ENCODE peak calls at places on chromosomes 7 and 10, in seven cellular contexts. One of them, this sample, is unnamed.
A peak's percentile ranks its signal among the peaks of the same experiment; 100 is the strongest.

GRCh38 chr10:77833225-77833624 is 93.3 kb downstream of the DLG5 start:
- DNase-seq in Caki2: no peak
- DNase-seq in GM12892: no peak
- DNase-seq in uterus: no peak
- DNase-seq in SK-N-MC: no peak
- DNase-seq in hypothalamus: no peak
- DNase-seq in gastrocnemius medialis: no peak
- DNase-seq in this sample: no peak

GRCh38 chr7:137987968-137988367 is 13.9 kb downstream of the CREB3L2 start:
- DNase-seq in uterus: no peak
- DNase-seq in hypothalamus: no peak
- DNase-seq in SK-N-MC: no peak
- DNase-seq in GM12892: no peak
- DNase-seq in gastrocnemius medialis: no peak
- DNase-seq in Caki2: no peak
- DNase-seq in this sample: no peak

GRCh38 chr7:97004931-97005763 is at the start of gene DLX6:
- DNase-seq in SK-N-MC: no peak
- DNase-seq in Caki2: peak; percentile 79
- DNase-seq in GM12892: no peak
- DNase-seq in hypothalamus: peak; percentile 51
- DNase-seq in gastrocnemius medialis: no peak
- DNase-seq in uterus: peak; percentile 40
- DNase-seq in this sample: peak; percentile 96

GRCh38 chr7:140168816-140169215 is 8.0 kb downstream of the KDM7A start:
- DNase-seq in gastrocnemius medialis: no peak
- DNase-seq in Caki2: no peak
- DNase-seq in GM12892: no peak
- DNase-seq in hypothalamus: no peak
- DNase-seq in uterus: no peak
- DNase-seq in SK-N-MC: no peak
- DNase-seq in this sample: no peak

GRCh38 chr10:68604441-68604840 is 44.3 kb downstream of the TET1 start:
- DNase-seq in GM12892: no peak
- DNase-seq in Caki2: no peak
- DNase-seq in gastrocnemius medialis: no peak
- DNase-seq in hypothalamus: no peak
- DNase-seq in uterus: no peak
- DNase-seq in SK-N-MC: no peak
- DNase-seq in this sample: no peak

GRCh38 chr7:36644625-36645422 is 79.5 kb downstream of the AOAH start:
- DNase-seq in SK-N-MC: no peak
- DNase-seq in gastrocnemius medialis: no peak
- DNase-seq in GM12892: no peak
- DNase-seq in Caki2: no peak
- DNase-seq in hypothalamus: no peak
- DNase-seq in uterus: no peak
- DNase-seq in this sample: peak; percentile 45

GRCh38 chr7:19619122-19619521 is 89.7 kb downstream of the POLR1F start:
- DNase-seq in Caki2: no peak
- DNase-seq in hypothalamus: no peak
- DNase-seq in SK-N-MC: no peak
- DNase-seq in uterus: no peak
- DNase-seq in gastrocnemius medialis: no peak
- DNase-seq in GM12892: no peak
- DNase-seq in this sample: no peak

GRCh38 chr7:24216576-24217116 is 67.3 kb upstream of the NPY start:
- DNase-seq in hypothalamus: no peak
- DNase-seq in Caki2: no peak
- DNase-seq in uterus: no peak
- DNase-seq in GM12892: no peak
- DNase-seq in gastrocnemius medialis: no peak
- DNase-seq in SK-N-MC: no peak
- DNase-seq in this sample: no peak

GRCh38 chr7:140484951-140485350 is 5.6 kb upstream of the MKRN1 start:
- DNase-seq in uterus: no peak
- DNase-seq in SK-N-MC: no peak
- DNase-seq in gastrocnemius medialis: no peak
- DNase-seq in Caki2: no peak
- DNase-seq in GM12892: no peak
- DNase-seq in hypothalamus: no peak
- DNase-seq in this sample: no peak

GRCh38 chr7:41910916-41911315 is 208.0 kb upstream of the INHBA start:
- DNase-seq in Caki2: peak; percentile 77
- DNase-seq in SK-N-MC: no peak
- DNase-seq in gastrocnemius medialis: no peak
- DNase-seq in hypothalamus: no peak
- DNase-seq in uterus: no peak
- DNase-seq in GM12892: no peak
- DNase-seq in this sample: no peak

GRCh38 chr10:50560370-50560769 is 63.4 kb downstream of the SGMS1 start:
- DNase-seq in hypothalamus: no peak
- DNase-seq in Caki2: no peak
- DNase-seq in gastrocnemius medialis: no peak
- DNase-seq in SK-N-MC: no peak
- DNase-seq in uterus: no peak
- DNase-seq in GM12892: no peak
- DNase-seq in this sample: no peak

GRCh38 chr7:101564778-101565211 is 64.3 kb downstream of the MYL10 start:
- DNase-seq in SK-N-MC: no peak
- DNase-seq in GM12892: no peak
- DNase-seq in gastrocnemius medialis: no peak
- DNase-seq in Caki2: peak; percentile 73
- DNase-seq in uterus: no peak
- DNase-seq in hypothalamus: no peak
- DNase-seq in this sample: peak; percentile 84

GRCh38 chr7:17421941-17422340 is 123.5 kb downstream of the AHR start:
- DNase-seq in GM12892: no peak
- DNase-seq in Caki2: no peak
- DNase-seq in gastrocnemius medialis: no peak
- DNase-seq in hypothalamus: no peak
- DNase-seq in uterus: no peak
- DNase-seq in SK-N-MC: no peak
- DNase-seq in this sample: no peak

GRCh38 chr7:101134399-101134980 is 7.6 kb downstream of the SERPINE1 start:
- DNase-seq in hypothalamus: no peak
- DNase-seq in gastrocnemius medialis: no peak
- DNase-seq in Caki2: no peak
- DNase-seq in SK-N-MC: peak; percentile 35
- DNase-seq in uterus: no peak
- DNase-seq in GM12892: no peak
- DNase-seq in this sample: no peak

GRCh38 chr10:110411047-110411410 is 86.7 kb upstream of the DUSP5 start:
- DNase-seq in uterus: peak; percentile 59
- DNase-seq in Caki2: peak; percentile 80
- DNase-seq in GM12892: no peak
- DNase-seq in gastrocnemius medialis: no peak
- DNase-seq in hypothalamus: no peak
- DNase-seq in SK-N-MC: no peak
- DNase-seq in this sample: no peak

GRCh38 chr10:119253433-119254174 is 46.2 kb downstream of the GRK5 start:
- DNase-seq in GM12892: no peak
- DNase-seq in uterus: peak; percentile 89
- DNase-seq in hypothalamus: no peak
- DNase-seq in SK-N-MC: no peak
- DNase-seq in gastrocnemius medialis: peak; percentile 71
- DNase-seq in Caki2: peak; percentile 77
- DNase-seq in this sample: peak; percentile 94

GRCh38 chr7:45000096-45001032 is at the start of gene CCM2:
- DNase-seq in hypothalamus: no peak
- DNase-seq in Caki2: peak; percentile 22
- DNase-seq in GM12892: no peak
- DNase-seq in uterus: peak; percentile 50
- DNase-seq in SK-N-MC: no peak
- DNase-seq in gastrocnemius medialis: peak; percentile 34
- DNase-seq in this sample: peak; percentile 53

GRCh38 chr7:75611557-75612178 is 119.5 kb downstream of the SPDYE5 start:
- DNase-seq in SK-N-MC: no peak
- DNase-seq in gastrocnemius medialis: peak; percentile 61
- DNase-seq in uterus: peak; percentile 69
- DNase-seq in hypothalamus: peak; percentile 91
- DNase-seq in GM12892: no peak
- DNase-seq in Caki2: peak; percentile 90
- DNase-seq in this sample: peak; percentile 86

GRCh38 chr7:74092964-74093339 is 9.3 kb downstream of the LIMK1 start:
- DNase-seq in SK-N-MC: no peak
- DNase-seq in Caki2: no peak
- DNase-seq in uterus: peak; percentile 42
- DNase-seq in gastrocnemius medialis: peak; percentile 54
- DNase-seq in hypothalamus: peak; percentile 10
- DNase-seq in GM12892: peak; percentile 80
- DNase-seq in this sample: no peak

GRCh38 chr10:102408728-102409603 is 9.6 kb downstream of the PSD start:
- DNase-seq in uterus: peak; percentile 84
- DNase-seq in GM12892: peak; percentile 60
- DNase-seq in Caki2: peak; percentile 21
- DNase-seq in gastrocnemius medialis: no peak
- DNase-seq in SK-N-MC: no peak
- DNase-seq in hypothalamus: peak; percentile 43
- DNase-seq in this sample: no peak

GRCh38 chr10:25232229-25232628 is 57.4 kb downstream of the GPR158 start:
- DNase-seq in SK-N-MC: no peak
- DNase-seq in hypothalamus: no peak
- DNase-seq in Caki2: no peak
- DNase-seq in gastrocnemius medialis: no peak
- DNase-seq in GM12892: no peak
- DNase-seq in uterus: no peak
- DNase-seq in this sample: no peak

GRCh38 chr7:150986099-150986512 is 4.7 kb upstream of the NOS3 start:
- DNase-seq in gastrocnemius medialis: no peak
- DNase-seq in hypothalamus: no peak
- DNase-seq in uterus: peak; percentile 62
- DNase-seq in GM12892: no peak
- DNase-seq in Caki2: no peak
- DNase-seq in SK-N-MC: no peak
- DNase-seq in this sample: peak; percentile 84

GRCh38 chr7:32161708-32162107 is 91.5 kb upstream of the PDE1C start:
- DNase-seq in GM12892: no peak
- DNase-seq in gastrocnemius medialis: no peak
- DNase-seq in uterus: no peak
- DNase-seq in hypothalamus: no peak
- DNase-seq in SK-N-MC: no peak
- DNase-seq in Caki2: no peak
- DNase-seq in this sample: no peak

GRCh38 chr7:74709880-74710671 is 52.6 kb downstream of the GTF2I start:
- DNase-seq in GM12892: no peak
- DNase-seq in SK-N-MC: no peak
- DNase-seq in Caki2: no peak
- DNase-seq in hypothalamus: no peak
- DNase-seq in gastrocnemius medialis: no peak
- DNase-seq in uterus: no peak
- DNase-seq in this sample: no peak

GRCh38 chr7:159030490-159031134 is 114.1 kb downstream of the VIPR2 start:
- DNase-seq in Caki2: no peak
- DNase-seq in uterus: peak; percentile 52
- DNase-seq in gastrocnemius medialis: peak; percentile 57
- DNase-seq in SK-N-MC: no peak
- DNase-seq in hypothalamus: no peak
- DNase-seq in GM12892: no peak
- DNase-seq in this sample: peak; percentile 82

GRCh38 chr10:119536508-119536837 is 6.0 kb downstream of the RGS10 start:
- DNase-seq in GM12892: no peak
- DNase-seq in Caki2: no peak
- DNase-seq in SK-N-MC: no peak
- DNase-seq in hypothalamus: no peak
- DNase-seq in uterus: no peak
- DNase-seq in gastrocnemius medialis: no peak
- DNase-seq in this sample: no peak

GRCh38 chr7:48140001-48140681 is 31.1 kb upstream of the ABCA13 start:
- DNase-seq in GM12892: no peak
- DNase-seq in SK-N-MC: no peak
- DNase-seq in hypothalamus: no peak
- DNase-seq in uterus: no peak
- DNase-seq in gastrocnemius medialis: no peak
- DNase-seq in Caki2: peak; percentile 27
- DNase-seq in this sample: peak; percentile 14

GRCh38 chr10:21173964-21174669 is 277.0 kb upstream of the NEBL start:
- DNase-seq in SK-N-MC: no peak
- DNase-seq in GM12892: peak; percentile 27
- DNase-seq in gastrocnemius medialis: no peak
- DNase-seq in uterus: no peak
- DNase-seq in Caki2: peak; percentile 94
- DNase-seq in hypothalamus: peak; percentile 63
- DNase-seq in this sample: peak; percentile 69

GRCh38 chr7:112112822-112113255 is 93.4 kb downstream of the DOCK4 start:
- DNase-seq in SK-N-MC: peak; percentile 24
- DNase-seq in Caki2: no peak
- DNase-seq in GM12892: no peak
- DNase-seq in gastrocnemius medialis: no peak
- DNase-seq in uterus: no peak
- DNase-seq in hypothalamus: no peak
- DNase-seq in this sample: no peak

GRCh38 chr7:128123291-128124037 is 92.2 kb upstream of the LRRC4 start:
- DNase-seq in Caki2: no peak
- DNase-seq in hypothalamus: no peak
- DNase-seq in GM12892: no peak
- DNase-seq in gastrocnemius medialis: no peak
- DNase-seq in SK-N-MC: no peak
- DNase-seq in uterus: no peak
- DNase-seq in this sample: no peak

GRCh38 chr7:78905449-78905848 is 548.0 kb downstream of the MAGI2 start:
- DNase-seq in gastrocnemius medialis: no peak
- DNase-seq in hypothalamus: no peak
- DNase-seq in SK-N-MC: no peak
- DNase-seq in GM12892: no peak
- DNase-seq in uterus: no peak
- DNase-seq in Caki2: no peak
- DNase-seq in this sample: no peak

GRCh38 chr7:77181739-77182138 is 17.9 kb downstream of the FGL2 start:
- DNase-seq in uterus: no peak
- DNase-seq in Caki2: no peak
- DNase-seq in hypothalamus: no peak
- DNase-seq in SK-N-MC: no peak
- DNase-seq in GM12892: no peak
- DNase-seq in gastrocnemius medialis: no peak
- DNase-seq in this sample: no peak

GRCh38 chr7:80133361-80134104 is 1.1 kb upstream of the GNAI1 start:
- DNase-seq in uterus: peak; percentile 27
- DNase-seq in gastrocnemius medialis: no peak
- DNase-seq in Caki2: peak; percentile 19
- DNase-seq in hypothalamus: no peak
- DNase-seq in SK-N-MC: no peak
- DNase-seq in GM12892: no peak
- DNase-seq in this sample: no peak

GRCh38 chr10:18906636-18907035 is 142.0 kb upstream of the MALRD1 start:
- DNase-seq in SK-N-MC: no peak
- DNase-seq in uterus: no peak
- DNase-seq in GM12892: no peak
- DNase-seq in hypothalamus: no peak
- DNase-seq in Caki2: no peak
- DNase-seq in gastrocnemius medialis: no peak
- DNase-seq in this sample: no peak

GRCh38 chr10:44192435-44192834 is 192.5 kb downstream of the CXCL12 start:
- DNase-seq in uterus: no peak
- DNase-seq in hypothalamus: no peak
- DNase-seq in GM12892: no peak
- DNase-seq in gastrocnemius medialis: no peak
- DNase-seq in Caki2: no peak
- DNase-seq in SK-N-MC: no peak
- DNase-seq in this sample: no peak

GRCh38 chr10:68564712-68565111 is 4.6 kb downstream of the TET1 start:
- DNase-seq in hypothalamus: no peak
- DNase-seq in SK-N-MC: no peak
- DNase-seq in Caki2: no peak
- DNase-seq in GM12892: no peak
- DNase-seq in uterus: no peak
- DNase-seq in gastrocnemius medialis: no peak
- DNase-seq in this sample: no peak

This sample was measured in ELF-1.